ENCODE peak calls at places on chromosomes 2 and 18, in nine cellular contexts. G is AG10803, Y is lung, J is fibroblast of mammary gland, R is kidney epithelial cell, I is heart right ventricle, D is WERI-Rb-1, L is IMR-90, E is left ventricle myocardium inferior. K is an unnamed sample.
A peak's percentile ranks its signal among the peaks of the same experiment; 100 is the strongest.

GRCh38 chr18:13260114-13260926 is 41.8 kb downstream of the LDLRAD4 start:
- DNase-seq in R (no peak), L (no peak), D (no peak), J (no peak), E (no peak), I (no peak), Y (no peak), G (no peak), K (no peak)

GRCh38 chr2:234603619-234604018 is 106.7 kb upstream of the ARL4C start:
- DNase-seq in L (no peak), I (no peak), R (no peak), Y (no peak), D (no peak), J (no peak), G (no peak), E (no peak), K (no peak)

GRCh38 chr2:23452853-23453420 is 68.0 kb downstream of the KLHL29 start:
- DNase-seq in E (no peak), R (no peak), L (peak; percentile 47), J (peak; percentile 15), D (no peak), I (no peak), Y (no peak), G (peak; percentile 48), K (no peak)

GRCh38 chr2:156189143-156189542 is 143.4 kb downstream of the NR4A2 start:
- DNase-seq in J (no peak), I (no peak), L (no peak), G (no peak), R (no peak), D (no peak), E (no peak), Y (no peak), K (no peak)

GRCh38 chr2:195331124-195331523 is 325.9 kb upstream of the SLC39A10 start:
- DNase-seq in Y (no peak), J (no peak), L (no peak), G (no peak), D (no peak), E (no peak), R (no peak), I (no peak), K (no peak)

GRCh38 chr2:216517447-216517846 is 18.8 kb downstream of the RPL37A start:
- DNase-seq in G (no peak), I (no peak), Y (peak; percentile 45), E (no peak), J (no peak), L (no peak), R (no peak), D (no peak), K (no peak)

GRCh38 chr2:39837856-39838453 is 58.9 kb upstream of the THUMPD2 start:
- DNase-seq in L (peak; percentile 42), Y (no peak), E (no peak), D (peak; percentile 42), J (peak; percentile 42), I (peak; percentile 10), R (no peak), G (peak; percentile 46), K (peak; percentile 51)

GRCh38 chr18:9706081-9706935 is 1.8 kb upstream of the RAB31 start:
- DNase-seq in G (no peak), E (no peak), I (no peak), D (no peak), R (no peak), L (peak; percentile 28), J (no peak), Y (no peak), K (no peak)

GRCh38 chr18:25825066-25825465 is 265.3 kb downstream of the SS18 start:
- DNase-seq in Y (no peak), G (no peak), D (no peak), J (no peak), L (no peak), I (no peak), R (no peak), E (no peak), K (no peak)

GRCh38 chr2:129439686-129440302 is 539.7 kb upstream of the RAB6C start:
- DNase-seq in J (no peak), E (no peak), Y (no peak), G (no peak), L (no peak), I (no peak), D (no peak), R (no peak), K (no peak)

GRCh38 chr2:129441610-129442009 is 537.9 kb upstream of the RAB6C start:
- DNase-seq in D (no peak), R (no peak), I (no peak), G (no peak), J (no peak), E (no peak), Y (no peak), L (no peak), K (no peak)

GRCh38 chr2:129444417-129445150 is 534.9 kb upstream of the RAB6C start:
- DNase-seq in I (no peak), E (no peak), Y (no peak), D (no peak), J (no peak), G (no peak), R (no peak), L (no peak), K (no peak)

GRCh38 chr2:129438501-129439057 is 540.9 kb upstream of the RAB6C start:
- DNase-seq in I (no peak), L (no peak), G (no peak), E (no peak), J (no peak), R (no peak), D (no peak), Y (no peak), K (no peak)

GRCh38 chr2:129443235-129443884 is 536.1 kb upstream of the RAB6C start:
- DNase-seq in G (peak; percentile 7), I (no peak), L (no peak), D (no peak), J (peak; percentile 2), E (no peak), R (no peak), Y (no peak), K (no peak)
- H3K4me3 ChIP-seq in G (peak overlapping the region; percentile 36), I (no peak overlapping the region), L (no peak overlapping the region), D (no peak overlapping the region), J (peak overlapping the region; percentile 3), E (no peak overlapping the region), R (no peak overlapping the region), Y (no peak overlapping the region), K (no peak overlapping the region)

GRCh38 chr2:241801611-241802420 is 7.2 kb upstream of the NEU4 start:
- DNase-seq in J (no peak), D (peak; percentile 50), R (no peak), I (no peak), E (peak; percentile 13), G (no peak), L (no peak), Y (peak; percentile 28), K (no peak)

GRCh38 chr2:241803387-241804325 is 5.3 kb upstream of the NEU4 start:
- DNase-seq in Y (no peak), D (peak; percentile 5), G (peak; percentile 25), R (no peak), L (peak; percentile 31), I (peak; percentile 66), J (peak; percentile 22), E (peak; percentile 40), K (peak; percentile 44)

GRCh38 chr2:241802421-241802749 is 6.6 kb upstream of the NEU4 start:
- DNase-seq in Y (no peak), I (peak; percentile 16), D (peak; percentile 9), G (no peak), L (no peak), J (no peak), E (no peak), R (no peak), K (no peak)

GRCh38 chr2:241802806-241803318 is 6.1 kb upstream of the NEU4 start:
- DNase-seq in I (no peak), G (no peak), E (no peak), J (no peak), Y (no peak), D (peak; percentile 5), L (no peak), R (no peak), K (no peak)

GRCh38 chr2:241804326-241805276 is 4.4 kb upstream of the NEU4 start:
- DNase-seq in R (peak; percentile 23), J (no peak), Y (no peak), E (no peak), I (peak; percentile 16), L (no peak), G (peak; percentile 8), D (peak; percentile 7), K (no peak)
- TF ChIP-seq CTCF in R (peak; percentile 3), J (no peak), Y (no peak), E (peak; percentile 7), I (no peak), L (no peak), G (no peak), D (peak; percentile 16), K (no peak)

GRCh38 chr2:75559633-75560021 is 1.1 kb downstream of the EVA1A start:
- DNase-seq in J (no peak), Y (peak; percentile 27), E (no peak), R (no peak), I (no peak), G (peak; percentile 33), D (no peak), L (peak; percentile 6), K (no peak)

GRCh38 chr2:75557474-75558131 is 3.1 kb downstream of the EVA1A start:
- DNase-seq in E (no peak), R (no peak), Y (peak; percentile 16), J (no peak), L (no peak), D (no peak), G (no peak), I (no peak), K (no peak)

GRCh38 chr2:75560022-75560767 is 544 bp downstream of the EVA1A start:
- DNase-seq in G (peak; percentile 41), R (no peak), Y (peak; percentile 42), I (no peak), L (peak; percentile 38), D (no peak), E (peak; percentile 33), J (peak; percentile 41), K (peak; percentile 55)

GRCh38 chr2:75558132-75558530 is 2.6 kb downstream of the EVA1A start:
- DNase-seq in E (no peak), D (no peak), I (no peak), G (no peak), J (no peak), Y (peak; percentile 2), L (no peak), R (no peak), K (no peak)

DNA sequence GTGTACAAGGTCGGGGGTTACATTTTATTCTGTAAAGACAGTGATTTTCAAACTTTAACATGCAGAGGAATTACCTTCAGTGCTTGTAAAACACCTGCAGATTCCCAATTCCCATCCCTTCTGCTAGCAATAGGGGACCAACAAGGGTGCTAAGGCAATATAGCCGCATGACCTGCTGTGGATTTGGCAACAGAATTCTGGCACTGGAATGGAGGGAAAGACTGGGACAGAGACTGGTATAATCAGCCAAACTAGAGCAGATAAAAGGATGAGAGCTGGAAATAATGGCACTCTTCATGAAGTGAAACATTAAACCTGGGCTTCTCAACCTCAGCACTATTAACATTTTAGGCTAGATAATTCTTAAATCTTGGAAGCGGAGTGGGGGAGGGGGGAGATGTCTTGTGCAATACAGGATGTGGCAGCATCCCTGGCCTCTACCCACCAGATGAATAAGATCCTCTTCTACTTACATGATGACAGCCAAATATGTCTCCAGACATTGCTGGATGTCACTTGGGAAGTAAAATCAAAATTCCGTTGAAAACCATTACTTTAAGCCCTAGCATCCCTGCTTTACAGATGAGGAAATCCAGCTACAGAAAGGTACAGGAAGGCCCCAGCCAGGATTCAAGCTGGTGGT is 1.8 kb downstream of the EVA1A start:
- DNase-seq in R (no peak), I (no peak), Y (peak; percentile 28), L (peak; percentile 41), J (peak; percentile 70), G (peak; percentile 90), D (no peak), E (no peak), K (no peak)
- H3K4me3 ChIP-seq in R (peak overlapping the region; percentile 74), I (no peak overlapping the region), Y (no peak overlapping the region), L (peak overlapping the region; percentile 9), J (peak overlapping the region; percentile 84), G (peak overlapping the region; percentile 81), D (no peak overlapping the region), E (no peak overlapping the region), K (peak overlapping the region; percentile 40)

GRCh38 chr2:207166349-207167128 is 791 bp upstream of the KLF7 start:
- DNase-seq in G (peak; percentile 88), J (peak; percentile 76), E (peak; percentile 83), R (no peak), I (peak; percentile 85), Y (peak; percentile 77), L (peak; percentile 81), D (peak; percentile 79), K (peak; percentile 83)
- TF ChIP-seq CTCF in G (no peak), J (no peak), E (peak; percentile 62), R (no peak), I (no peak), Y (no peak), L (no peak), D (peak; percentile 43), K (no peak)